ENCODE peak calls at places on chromosome 16, in six cellular contexts. G, A, H, D, O and Q are unnamed samples.

GRCh38 chr16:88317619-88317977 is 65.2 kb upstream of the ZNF469 start:
- DNase-seq in A (peak), O (no peak), G (no peak), H (no peak), D (no peak), Q (peak)

GRCh38 chr16:83994087-83994486 is 26.0 kb downstream of the NECAB2 start:
- DNase-seq in G (peak), O (no peak), H (peak), A (peak), D (no peak), Q (peak)

GRCh38 chr16:69410285-69410990 is 14.0 kb upstream of the CYB5B start:
- DNase-seq in G (no peak), D (no peak), A (peak), H (no peak), O (no peak), Q (peak)

GRCh38 chr16:57600048-57600835 is 28.2 kb upstream of the ADGRG1 start:
- DNase-seq in H (peak), A (peak), O (peak), G (peak), D (no peak), Q (peak)

GRCh38 chr16:11980167-11980844 is 3.8 kb downstream of the SNX29 start:
- DNase-seq in A (no peak), H (no peak), O (no peak), G (no peak), D (no peak), Q (no peak)

GRCh38 chr16:20898938-20899502 is 1.1 kb downstream of the DCUN1D3 start:
- DNase-seq in D (no peak), O (no peak), A (peak), H (no peak), G (peak), Q (peak)

GRCh38 chr16:27320261-27321012 is 6.7 kb downstream of the IL4R start:
- DNase-seq in G (no peak), A (no peak), H (no peak), O (no peak), D (no peak), Q (no peak)

GRCh38 chr16:70372921-70373550 is 26.3 kb downstream of the DDX19A start:
- DNase-seq in G (no peak), D (no peak), H (no peak), A (no peak), O (no peak), Q (no peak)